ENCODE peak calls at places on chromosomes 4 and X, in six cellular contexts. J is T-cell, V is amygdala, T is SK-N-SH, C is AG08395, N is A172. Y is an unnamed sample.

GRCh38 chr4:158411180-158411721 is 110.4 kb upstream of the RXFP1 start:
- DNase-seq in V (no peak), T (no peak), N (no peak), C (no peak), J (no peak), Y (no peak)

GRCh38 chr4:85829276-85830051 is 354.5 kb downstream of the ARHGAP24 start:
- DNase-seq in J (no peak), C (no peak), V (no peak), N (no peak), T (no peak), Y (no peak)

GRCh38 chr4:55733874-55734437 is 85.6 kb upstream of the EXOC1L start:
- DNase-seq in V (no peak), N (peak; percentile 82), J (no peak), C (no peak), T (peak; percentile 17), Y (peak; percentile 76)

GRCh38 chr4:142901166-142901662 is 55.1 kb upstream of the INPP4B start:
- DNase-seq in N (peak; percentile 6), C (peak; percentile 4), J (no peak), V (no peak), T (no peak), Y (peak; percentile 62)

GRCh38 chr4:48180234-48180633 is 46.2 kb upstream of the TXK start:
- DNase-seq in T (no peak), C (no peak), J (no peak), N (no peak), V (no peak), Y (peak; percentile 83)

GRCh38 chr4:1490011-1490905 is 84.0 kb upstream of the NKX1-1 start:
- DNase-seq in J (no peak), V (no peak), C (no peak), T (peak; percentile 71), N (no peak), Y (no peak)

GRCh38 chr4:3200423-3201090 is 48.4 kb upstream of the MSANTD1 start:
- DNase-seq in T (no peak), J (no peak), C (no peak), V (no peak), N (no peak), Y (no peak)

GRCh38 chr4:1939664-1940509 is 68.7 kb downstream of the NSD2 start:
- DNase-seq in N (peak; percentile 72), C (peak; percentile 88), V (no peak), T (no peak), J (no peak), Y (peak; percentile 95)

GRCh38 chr4:76709454-76709853 is 188.5 kb downstream of the SOWAHB start:
- DNase-seq in T (no peak), C (no peak), N (no peak), J (no peak), V (no peak), Y (no peak)

GRCh38 chrX:65545456-65545855 is 10.9 kb upstream of the LAS1L start:
- DNase-seq in J (no peak), V (no peak), C (no peak), N (no peak), T (no peak), Y (no peak)

Y was measured in HT1080.